ENCODE peak calls at places on chromosomes 13 and 19, in four cellular contexts. K is SJSA1, Z is PC-3, P is IMR-90. B is an unnamed sample.

GRCh38 chr13:113162783-113163685 is 4.6 kb downstream of the PROZ start:
- DNase-seq in Z (no peak), P (no peak), K (no peak), B (no peak)

GRCh38 chr19:48881741-48882657 is 9.8 kb downstream of the PPP1R15A start:
- DNase-seq in P (no peak), K (no peak), Z (peak; percentile 22), B (no peak)

GRCh38 chr13:100707818-100708740 is 33.5 kb upstream of the TMTC4 start:
- DNase-seq in K (no peak), P (no peak), Z (peak; percentile 2), B (no peak)

GRCh38 chr13:25489238-25489637 is 117.5 kb downstream of the ATP8A2 start:
- DNase-seq in Z (no peak), K (no peak), P (no peak), B (no peak)

GRCh38 chr13:92827503-92827902 is 399.1 kb upstream of the GPC6 start:
- DNase-seq in Z (no peak), K (no peak), P (no peak), B (no peak)

GRCh38 chr13:24694907-24695306 is 14.7 kb downstream of the ATP12A start:
- DNase-seq in P (no peak), K (no peak), Z (peak; percentile 55), B (no peak)

GRCh38 chr19:30882411-30883005 is 466.7 kb downstream of the TSHZ3 start:
- DNase-seq in K (no peak), P (no peak), Z (no peak), B (peak; percentile 31)

GRCh38 chr19:42316223-42317211 is 3.4 kb downstream of the TMEM145 start:
- DNase-seq in Z (no peak), K (no peak), P (peak; percentile 21), B (no peak)

GRCh38 chr13:112943309-112944125 is 25.5 kb upstream of the MCF2L start:
- DNase-seq in P (peak; percentile 4), K (no peak), Z (peak; percentile 28), B (peak; percentile 47)

GRCh38 chr13:95099541-95099940 is 201.7 kb downstream of the ABCC4 start:
- DNase-seq in P (peak; percentile 28), K (peak; percentile 51), Z (peak; percentile 93), B (no peak)

GRCh38 chr13:31063734-31064133 is 98.0 kb downstream of the HSPH1 start:
- DNase-seq in K (no peak), P (no peak), Z (peak; percentile 26), B (no peak)

GRCh38 chr13:100544866-100545683 is 43.5 kb downstream of the GGACT start:
- DNase-seq in P (no peak), Z (no peak), K (no peak), B (peak; percentile 65)

GRCh38 chr13:29817604-29818378 is 32.6 kb downstream of the UBL3 start:
- DNase-seq in K (no peak), P (peak; percentile 23), Z (no peak), B (no peak)

GRCh38 chr13:34357435-34358232 is 539.7 kb downstream of the RFC3 start:
- DNase-seq in P (peak; percentile 79), Z (peak; percentile 88), K (peak; percentile 84), B (peak; percentile 59)

GRCh38 chr19:35150445-35150844 is 4.1 kb upstream of the FXYD5 start:
- DNase-seq in K (no peak), P (no peak), Z (no peak), B (no peak)

GRCh38 chr19:48190288-48191284 is 20.1 kb downstream of the ZSWIM9 start:
- DNase-seq in K (peak; percentile 51), P (peak; percentile 82), Z (peak; percentile 97), B (peak; percentile 75)

GRCh38 chr19:23311551-23311950 is 61.4 kb upstream of the ZNF724 start:
- DNase-seq in P (no peak), K (no peak), Z (peak; percentile 67), B (no peak)

GRCh38 chr13:107351305-107351704 is 783.4 kb upstream of the ARGLU1 start:
- DNase-seq in Z (no peak), P (peak; percentile 62), K (no peak), B (no peak)

GRCh38 chr19:28633223-28634030 is 579.5 kb downstream of the UQCRFS1 start:
- DNase-seq in Z (peak; percentile 3), K (no peak), P (peak; percentile 1), B (peak; percentile 33)

GRCh38 chr19:29255912-29256311 is 43.0 kb upstream of the UQCRFS1 start:
- DNase-seq in Z (no peak), P (no peak), K (no peak), B (no peak)

GRCh38 chr13:108656742-108657141 is 27.3 kb downstream of the MYO16 start:
- DNase-seq in Z (no peak), K (no peak), P (no peak), B (no peak)

GRCh38 chr19:10346509-10346908 is 7.1 kb upstream of the ICAM3 start:
- DNase-seq in Z (no peak), K (no peak), P (peak; percentile 25), B (peak; percentile 43)

GRCh38 chr19:35213678-35214632 is 14.6 kb downstream of the FAM187B start:
- DNase-seq in K (no peak), P (peak; percentile 64), Z (peak; percentile 92), B (peak; percentile 95)

GRCh38 chr13:113759525-113760137 is 605 bp downstream of the TMEM255B start:
- DNase-seq in Z (peak; percentile 25), K (peak; percentile 66), P (peak; percentile 9), B (no peak)

GRCh38 chr13:25973576-25973975 is 78.2 kb downstream of the SHISA2 start:
- DNase-seq in P (no peak), K (no peak), Z (no peak), B (no peak)

GRCh38 chr13:27442071-27442647 is 8.2 kb downstream of the MTIF3 start:
- DNase-seq in K (no peak), P (no peak), Z (no peak), B (no peak)

GRCh38 chr19:49212302-49212701 is 54.7 kb downstream of the TRPM4 start:
- DNase-seq in Z (peak; percentile 66), K (no peak), P (no peak), B (no peak)

GRCh38 chr19:3396881-3397265 is 30.5 kb downstream of the NFIC start:
- DNase-seq in K (no peak), P (no peak), Z (no peak), B (no peak)

GRCh38 chr19:54473071-54473941 is at the start of gene CDC42EP5:
- DNase-seq in K (peak; percentile 72), Z (no peak), P (peak; percentile 85), B (peak; percentile 58)

GRCh38 chr19:54470991-54471782 is 1.9 kb downstream of the CDC42EP5 start:
- DNase-seq in K (no peak), P (no peak), Z (no peak), B (peak; percentile 29)

GRCh38 chr19:54475706-54476105 is 2.6 kb upstream of the CDC42EP5 start:
- DNase-seq in P (no peak), K (no peak), Z (no peak), B (no peak)

GRCh38 chr19:54470276-54470887 is 2.7 kb downstream of the CDC42EP5 start:
- DNase-seq in K (no peak), P (no peak), Z (no peak), B (no peak)

DNA sequence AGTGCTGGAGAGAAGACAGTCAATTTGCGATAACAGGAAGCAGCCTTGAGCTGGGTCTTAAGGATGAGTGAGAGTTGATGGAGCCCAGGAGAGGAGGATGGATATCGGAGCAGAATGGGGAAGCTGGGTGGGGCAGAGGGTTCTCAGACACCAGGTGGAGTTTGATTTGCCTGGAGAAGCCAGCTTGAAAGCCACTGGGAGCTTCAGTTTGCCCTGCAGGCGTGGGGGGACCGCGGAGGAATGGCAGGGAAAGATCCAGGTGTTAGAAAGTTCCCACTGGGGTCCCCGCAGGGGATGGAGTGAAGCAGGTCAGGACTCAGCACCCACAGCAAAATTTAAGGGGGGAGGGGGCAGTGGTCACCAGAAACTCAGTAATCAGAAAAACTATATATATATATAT is 887 bp upstream of the CDC42EP5 start:
- DNase-seq in K (no peak), P (no peak), Z (no peak), B (no peak)
- H3K4me1 ChIP-seq in K (peaks cover 12% of the 10 kb centered on the region), P (peaks cover 12% of the 10 kb centered on the region), Z (peaks cover 13% of the 10 kb centered on the region), B (no peaks in the 10 kb centered on the region)

DNA sequence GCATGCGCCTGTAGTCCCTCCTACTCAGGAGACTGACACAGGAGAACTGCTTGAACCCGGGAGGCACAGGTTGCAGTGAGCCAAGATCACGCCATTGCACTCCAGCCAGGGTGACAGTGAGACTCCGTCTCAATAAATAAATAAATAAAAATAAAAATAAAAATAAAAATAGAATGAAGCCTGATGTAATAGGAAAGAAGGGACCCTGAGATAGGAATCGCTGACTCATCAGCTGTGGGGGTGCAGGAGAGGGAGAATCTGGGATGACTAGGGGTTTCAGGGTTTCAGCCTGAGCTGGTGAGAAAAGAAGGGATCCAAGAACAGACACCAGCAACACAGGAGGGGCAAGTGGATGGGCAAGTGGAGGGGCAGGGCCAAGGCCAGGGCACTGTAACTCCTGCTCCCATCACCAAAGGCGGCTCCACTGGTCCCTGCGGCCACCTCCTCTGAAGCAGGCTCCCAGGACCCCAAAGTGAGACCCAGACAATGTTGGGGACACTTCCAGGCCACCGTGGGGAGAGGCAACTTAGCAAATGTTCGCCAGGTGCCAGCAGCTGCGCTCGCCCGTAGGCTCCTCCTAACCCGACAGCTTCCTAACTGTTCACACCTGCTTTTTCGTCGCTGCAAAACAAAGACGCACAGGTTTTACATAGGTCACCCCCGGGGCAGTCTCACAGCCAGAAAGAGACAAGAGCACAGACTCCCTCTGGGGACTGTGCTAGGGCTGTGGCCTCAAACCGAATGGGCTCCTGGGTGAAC is 1.2 kb downstream of the HAUS8 start:
- DNase-seq in P (peak; percentile 16), Z (no peak), K (no peak), B (peak; percentile 64)
- H3K4me1 ChIP-seq in P (peaks cover 21% of the 10 kb centered on the region), Z (peaks cover 24% of the 10 kb centered on the region), K (peaks cover 30% of the 10 kb centered on the region), B (peaks cover 34% of the 10 kb centered on the region)

DNA sequence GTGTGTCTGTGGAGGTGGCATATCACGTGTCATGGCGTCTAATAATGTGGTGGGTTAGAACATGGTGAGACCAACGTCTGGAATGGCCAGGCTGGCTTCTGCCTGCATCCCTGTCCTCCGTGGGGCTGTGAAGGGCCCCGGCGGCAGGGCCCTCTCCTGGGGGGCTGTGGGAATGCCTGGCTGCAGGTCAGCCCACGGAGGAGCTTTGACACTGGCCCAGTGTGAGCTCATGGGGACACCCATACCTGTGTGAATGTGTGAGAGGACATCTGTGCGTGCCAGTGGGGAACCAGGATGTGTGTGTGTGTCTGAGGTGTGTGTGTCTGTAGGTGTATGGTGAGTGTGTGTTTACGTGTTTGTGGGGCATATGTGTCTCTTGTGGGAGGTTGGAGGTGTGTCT is 300.1 kb downstream of the TEX29 start:
- DNase-seq in P (no peak), Z (no peak), K (peak; percentile 43), B (no peak)
- H3K4me1 ChIP-seq in P (no peaks in the 10 kb centered on the region), Z (no peaks in the 10 kb centered on the region), K (no peaks in the 10 kb centered on the region), B (no peaks in the 10 kb centered on the region)

GRCh38 chr19:38142176-38143035 is 81.6 kb downstream of the DPF1 start:
- DNase-seq in Z (peak; percentile 31), P (peak; percentile 28), K (no peak), B (peak; percentile 62)

GRCh38 chr19:38135150-38135998 is 88.6 kb downstream of the DPF1 start:
- DNase-seq in K (no peak), P (peak; percentile 43), Z (no peak), B (no peak)

GRCh38 chr19:38141108-38141507 is 82.9 kb downstream of the DPF1 start:
- DNase-seq in K (no peak), P (no peak), Z (no peak), B (no peak)

GRCh38 chr19:38134538-38135149 is 89.4 kb downstream of the DPF1 start:
- DNase-seq in Z (peak; percentile 36), K (no peak), P (peak; percentile 37), B (peak; percentile 18)

DNA sequence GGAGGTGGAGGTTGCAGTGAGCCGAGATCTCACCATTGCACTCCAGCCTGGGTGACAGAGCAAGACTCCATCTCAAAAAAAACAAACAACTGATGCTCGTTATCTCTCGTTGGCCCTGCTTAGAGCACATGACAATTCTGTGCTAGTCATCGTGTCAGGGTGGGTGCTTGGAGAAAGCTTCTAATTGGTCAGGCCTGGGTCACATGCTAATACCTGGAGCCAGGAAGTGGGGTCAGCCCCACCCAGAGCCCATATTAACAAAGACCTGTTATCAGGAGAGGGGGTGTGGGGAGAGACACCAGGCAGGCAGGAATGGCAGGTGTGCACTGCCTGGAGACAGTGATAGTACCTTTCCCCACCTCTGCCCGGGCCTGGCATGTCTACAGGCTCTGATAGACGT is 84.9 kb downstream of the DPF1 start:
- DNase-seq in Z (no peak), P (no peak), K (no peak), B (no peak)
- H3K4me1 ChIP-seq in Z (no peaks in the 10 kb centered on the region), P (peaks cover 2% of the 10 kb centered on the region), K (no peaks in the 10 kb centered on the region), B (no peaks in the 10 kb centered on the region)

B was measured in adrenal gland.